ENCODE peak calls at places on chromosome 13, in seven cellular contexts. S is GM12878, W is HepG2, J is H1, O is K562, R is GM12891, A is SK-N-SH. X is an unnamed sample.
A peak's percentile ranks its signal among the peaks of the same experiment; 100 is the strongest.

GRCh38 chr13:36344886-36345437 is 1.2 kb downstream of the SPART start:
- DNase-seq in O (peak; percentile 37), J (no peak), R (no peak), W (no peak), A (no peak), S (no peak), X (no peak)

GRCh38 chr13:53089951-53090350 is 61.3 kb downstream of the OLFM4 start:
- DNase-seq in O (no peak), A (no peak), R (no peak), W (no peak), S (no peak), J (no peak), X (no peak)

GRCh38 chr13:23903906-23904280 is 6.6 kb upstream of the C1QTNF9B start:
- DNase-seq in O (no peak), W (no peak), R (no peak), J (peak; percentile 54), S (no peak), A (peak; percentile 14), X (no peak)

GRCh38 chr13:45603338-45603737 is 12.2 kb downstream of the ERICH6B start:
- DNase-seq in W (no peak), S (no peak), O (no peak), R (no peak), A (no peak), J (no peak), X (no peak)

GRCh38 chr13:47033216-47033615 is 136.4 kb upstream of the HTR2A start:
- DNase-seq in R (no peak), A (no peak), S (no peak), O (peak; percentile 16), W (no peak), J (no peak), X (no peak)

GRCh38 chr13:23858586-23858985 is 30.6 kb downstream of the MIPEP start:
- DNase-seq in A (no peak), J (no peak), S (no peak), O (no peak), R (no peak), W (no peak), X (no peak)

GRCh38 chr13:77896977-77897376 is 21.7 kb downstream of the EDNRB start:
- DNase-seq in R (no peak), J (no peak), S (no peak), W (no peak), O (no peak), A (no peak), X (no peak)

GRCh38 chr13:113820813-113821651 is 42.8 kb downstream of the GAS6 start:
- DNase-seq in A (peak; percentile 91), R (no peak), W (no peak), S (no peak), J (no peak), O (peak; percentile 45), X (no peak)

GRCh38 chr13:41788552-41788951 is 172.4 kb downstream of the VWA8 start:
- DNase-seq in S (no peak), A (no peak), W (no peak), O (no peak), J (no peak), R (no peak), X (no peak)

GRCh38 chr13:27035892-27036235 is 135.7 kb downstream of the USP12 start:
- DNase-seq in J (no peak), R (no peak), S (no peak), W (no peak), A (no peak), O (peak; percentile 37), X (no peak)

GRCh38 chr13:77429320-77430142 is 102.6 kb upstream of the MYCBP2 start:
- DNase-seq in A (no peak), W (no peak), R (no peak), O (no peak), S (peak; percentile 93), J (no peak), X (no peak)

GRCh38 chr13:32545083-32545482 is 6.5 kb upstream of the N4BP2L2 start:
- DNase-seq in W (no peak), A (no peak), S (no peak), J (no peak), O (no peak), R (no peak), X (no peak)

GRCh38 chr13:106466691-106467405 is 68.6 kb downstream of the EFNB2 start:
- DNase-seq in A (no peak), J (no peak), W (no peak), S (no peak), R (no peak), O (no peak), X (no peak)

GRCh38 chr13:21176982-21177284 is 475 bp downstream of the MRPL57 start:
- DNase-seq in O (no peak), A (no peak), S (no peak), W (no peak), R (no peak), J (no peak), X (no peak)

GRCh38 chr13:93794197-93794885 is 567.7 kb downstream of the GPC6 start:
- DNase-seq in W (no peak), A (no peak), R (peak; percentile 3), S (no peak), J (no peak), O (no peak), X (no peak)

GRCh38 chr13:33893559-33893958 is 75.6 kb downstream of the RFC3 start:
- DNase-seq in R (no peak), A (no peak), J (no peak), O (no peak), W (no peak), S (no peak), X (no peak)

GRCh38 chr13:29993716-29994488 is 143.5 kb upstream of the UBL3 start:
- DNase-seq in W (no peak), J (no peak), S (no peak), O (no peak), A (no peak), R (no peak), X (no peak)

GRCh38 chr13:105446197-105446596 is 1089.3 kb downstream of the EFNB2 start:
- DNase-seq in W (no peak), A (no peak), O (no peak), R (no peak), J (no peak), S (no peak), X (no peak)

GRCh38 chr13:105442040-105442439 is 1093.4 kb downstream of the EFNB2 start:
- DNase-seq in W (no peak), A (no peak), R (no peak), S (no peak), O (no peak), J (no peak), X (no peak)

GRCh38 chr13:105441406-105441805 is 1094.1 kb downstream of the EFNB2 start:
- DNase-seq in S (no peak), A (no peak), J (no peak), W (no peak), R (no peak), O (no peak), X (no peak)

GRCh38 chr13:105442941-105443340 is 1092.5 kb downstream of the EFNB2 start:
- DNase-seq in S (no peak), R (no peak), A (no peak), O (no peak), W (no peak), J (no peak), X (no peak)

DNA sequence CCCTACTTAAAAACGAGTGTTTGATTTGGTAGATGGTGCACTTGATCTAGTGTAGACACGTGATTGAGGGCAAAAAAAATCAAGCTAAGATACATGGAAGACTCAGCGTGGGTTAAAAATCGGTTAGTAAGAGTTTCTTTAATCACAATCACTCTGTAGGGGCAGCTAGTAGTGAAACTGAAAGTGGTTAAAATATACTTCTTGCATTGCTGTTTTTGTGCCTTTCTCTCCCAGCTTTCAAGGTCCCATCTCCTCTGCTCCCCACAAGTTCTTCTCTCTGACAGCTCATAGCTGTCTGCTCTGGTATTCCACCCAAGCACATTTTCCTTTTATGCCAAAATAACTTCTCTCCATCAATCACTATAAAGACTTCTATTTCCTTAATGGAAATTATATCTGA is 1089.7 kb downstream of the EFNB2 start:
- DNase-seq in A (no peak), J (no peak), R (no peak), S (no peak), O (no peak), W (no peak), X (no peak)
- TF ChIP-seq TAF1 in A (no peak), J (no peak), R (no peak), S (no peak), O (no peak), W (no peak), X (no peak)

GRCh38 chr13:109281017-109281416 is 505.4 kb downstream of the IRS2 start:
- DNase-seq in S (no peak), A (no peak), W (no peak), J (no peak), O (no peak), R (no peak), X (no peak)
- TF ChIP-seq TAF1 in S (no peak), A (no peak), W (no peak), J (no peak), O (no peak), R (no peak), X (no peak)

GRCh38 chr13:79901336-79901735 is 420.4 kb downstream of the NDFIP2 start:
- DNase-seq in W (no peak), A (no peak), S (no peak), R (no peak), O (no peak), J (no peak), X (no peak)
- TF ChIP-seq TAF1 in W (no peak), A (no peak), S (no peak), R (no peak), O (no peak), J (no peak), X (no peak)

DNA sequence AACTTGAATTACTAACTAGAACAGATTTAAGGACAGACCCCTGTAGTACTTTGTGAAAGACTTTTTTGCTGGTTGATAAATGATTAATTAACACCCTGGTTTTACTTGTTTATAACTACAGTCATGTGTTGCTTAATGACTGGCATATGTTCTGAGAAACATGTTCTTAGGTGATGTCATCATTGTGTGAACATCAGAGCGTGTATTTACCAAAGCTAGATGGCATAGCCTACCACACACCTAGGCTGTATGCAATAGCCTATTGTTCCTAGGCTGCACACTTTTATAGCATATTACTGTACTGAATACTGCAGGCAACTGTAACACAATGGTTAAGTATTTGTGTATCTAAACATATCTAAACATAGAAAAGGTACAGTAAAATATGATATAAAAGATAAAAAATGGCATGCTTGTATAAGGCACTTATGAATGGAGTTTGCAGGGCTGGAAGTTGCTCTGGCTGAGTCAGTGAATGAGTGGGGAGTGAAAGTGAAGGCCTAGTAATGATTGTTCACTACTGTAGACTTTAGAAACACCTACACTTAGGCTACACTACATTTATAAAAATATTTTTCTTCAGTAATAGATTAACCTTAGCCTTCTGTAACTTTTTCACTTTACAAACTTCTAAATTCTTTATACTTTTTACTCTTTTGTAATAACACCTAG is 260.3 kb downstream of the KCNRG start:
- DNase-seq in S (no peak), O (no peak), J (no peak), A (no peak), W (peak; percentile 54), R (no peak), X (no peak)
- TF ChIP-seq TAF1 in S (no peak), O (no peak), J (no peak), A (no peak), W (no peak), R (no peak), X (no peak)